ENCODE peak calls at places on chromosomes 5 and 9, in nine cellular contexts. A, I, Z, X, F, D, N, O and J are unnamed samples.

GRCh38 chr5:55037046-55037771 is 13.2 kb downstream of the GZMK start:
- DNase-seq in A (no peak), I (peak; percentile 2), Z (no peak), X (no peak), F (peak; percentile 19), D (no peak), N (peak; percentile 2), O (peak; percentile 67), J (peak; percentile 39)

GRCh38 chr5:133993152-133993548 is 11.6 kb downstream of the VDAC1 start:
- DNase-seq in A (no peak), I (no peak), Z (no peak), X (no peak), F (peak; percentile 77), D (peak; percentile 62), N (no peak), O (no peak), J (peak; percentile 65)

GRCh38 chr5:96648598-96648997 is 13.6 kb upstream of the CAST start:
- DNase-seq in A (no peak), I (no peak), Z (no peak), X (no peak), F (peak; percentile 40), D (no peak), N (no peak), O (no peak), J (no peak)

GRCh38 chr9:98810106-98810840 is 2.8 kb downstream of the GALNT12 start:
- DNase-seq in A (no peak), I (no peak), Z (no peak), X (no peak), F (peak; percentile 27), D (no peak), N (no peak), O (no peak), J (no peak)

GRCh38 chr9:9257999-9258398 is 1354.8 kb downstream of the PTPRD start:
- DNase-seq in A (no peak), I (no peak), Z (no peak), X (no peak), F (no peak), D (no peak), N (no peak), O (no peak), J (no peak)

GRCh38 chr9:93569775-93570174 is 6.6 kb upstream of the PHF2 start:
- DNase-seq in A (no peak), I (no peak), Z (no peak), X (no peak), F (no peak), D (no peak), N (no peak), O (no peak), J (no peak)

GRCh38 chr5:31048282-31048974 is 145.1 kb upstream of the CDH6 start:
- DNase-seq in A (no peak), I (no peak), Z (no peak), X (no peak), F (no peak), D (no peak), N (no peak), O (no peak), J (no peak)

GRCh38 chr5:141914154-141914743 is 9.4 kb upstream of the DELE1 start:
- DNase-seq in A (peak; percentile 21), I (no peak), Z (peak; percentile 46), X (no peak), F (peak; percentile 6), D (no peak), N (peak; percentile 56), O (no peak), J (peak; percentile 11)

GRCh38 chr9:95147452-95147851 is 170.1 kb downstream of the FANCC start:
- DNase-seq in A (no peak), I (no peak), Z (no peak), X (no peak), F (no peak), D (no peak), N (no peak), O (no peak), J (no peak)

GRCh38 chr5:38824821-38825220 is 21.0 kb upstream of the OSMR start:
- DNase-seq in A (no peak), I (no peak), Z (no peak), X (no peak), F (peak; percentile 40), D (no peak), N (no peak), O (no peak), J (no peak)

GRCh38 chr9:6417186-6417585 is 4.2 kb downstream of the UHRF2 start:
- DNase-seq in A (no peak), I (no peak), Z (no peak), X (no peak), F (peak; percentile 27), D (no peak), N (peak; percentile 32), O (peak; percentile 52), J (no peak)

GRCh38 chr5:112316731-112317130 is 102.3 kb downstream of the EPB41L4A start:
- DNase-seq in A (no peak), I (no peak), Z (no peak), X (no peak), F (no peak), D (no peak), N (no peak), O (no peak), J (no peak)

GRCh38 chr5:139700711-139701693 is 52.9 kb downstream of the CXXC5 start:
- DNase-seq in A (no peak), I (no peak), Z (no peak), X (no peak), F (no peak), D (peak; percentile 71), N (no peak), O (no peak), J (no peak)

GRCh38 chr5:90983748-90984147 is 399.4 kb downstream of the ARRDC3 start:
- DNase-seq in A (no peak), I (peak; percentile 76), Z (no peak), X (no peak), F (peak; percentile 19), D (no peak), N (no peak), O (no peak), J (peak; percentile 20)

GRCh38 chr9:136975624-136976023 is 1.7 kb upstream of the PTGDS start:
- DNase-seq in A (no peak), I (no peak), Z (no peak), X (no peak), F (no peak), D (no peak), N (no peak), O (peak; percentile 44), J (no peak)
- TF ChIP-seq CTCF in A (no peak), I (peak; percentile 8), Z (no peak), X (no peak), F (no peak), D (peak; percentile 28), N (peak; percentile 23), O (peak; percentile 21), J (peak; percentile 2)

DNA sequence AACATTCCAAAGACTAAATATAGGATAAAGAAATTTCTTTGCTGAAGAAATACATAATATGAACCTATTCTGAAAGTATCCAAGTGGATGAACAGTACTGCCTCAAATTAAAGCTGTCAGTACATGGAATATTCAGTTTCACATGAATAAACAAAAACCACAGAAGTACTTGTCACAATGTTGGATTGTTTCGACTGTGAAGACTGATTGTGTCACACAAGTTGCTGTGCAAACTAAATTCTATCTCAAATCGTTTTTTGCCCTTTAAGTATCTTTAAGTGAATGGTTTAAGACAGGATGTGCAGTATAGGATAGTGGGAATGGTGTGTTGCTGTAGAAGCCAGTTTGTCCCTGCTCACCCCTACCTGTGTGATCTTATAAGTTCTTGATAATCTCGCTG is 137.4 kb upstream of the OTULINL start:
- DNase-seq in A (no peak), I (no peak), Z (no peak), X (no peak), F (no peak), D (no peak), N (no peak), O (no peak), J (peak; percentile 44)
- H3K4me3 ChIP-seq in A (no peak overlapping the region), I (no peak overlapping the region), Z (no peak overlapping the region), X (no peak overlapping the region), F (no peak overlapping the region), D (no peak overlapping the region), N (no peak overlapping the region), O (no peak overlapping the region), J (no peak overlapping the region)

GRCh38 chr9:128828267-128828666 is 1.3 kb downstream of the SPOUT1 start:
- DNase-seq in A (no peak), I (no peak), Z (no peak), X (no peak), F (no peak), D (no peak), N (no peak), O (no peak), J (no peak)
- TF ChIP-seq CTCF in A (no peak), I (peak; percentile 12), Z (no peak), X (no peak), F (no peak), D (no peak), N (no peak), O (no peak), J (no peak)

GRCh38 chr9:37293664-37294524 is 128.6 kb upstream of the GRHPR start:
- DNase-seq in A (no peak), I (no peak), Z (no peak), X (no peak), F (peak; percentile 17), D (peak; percentile 96), N (peak; percentile 74), O (peak; percentile 80), J (peak; percentile 71)
- H3K4me3 ChIP-seq in A (no peak overlapping the region), I (no peak overlapping the region), Z (no peak overlapping the region), X (no peak overlapping the region), F (no peak overlapping the region), D (no peak overlapping the region), N (peak overlapping the region; percentile 4), O (no peak overlapping the region), J (no peak overlapping the region)

DNA sequence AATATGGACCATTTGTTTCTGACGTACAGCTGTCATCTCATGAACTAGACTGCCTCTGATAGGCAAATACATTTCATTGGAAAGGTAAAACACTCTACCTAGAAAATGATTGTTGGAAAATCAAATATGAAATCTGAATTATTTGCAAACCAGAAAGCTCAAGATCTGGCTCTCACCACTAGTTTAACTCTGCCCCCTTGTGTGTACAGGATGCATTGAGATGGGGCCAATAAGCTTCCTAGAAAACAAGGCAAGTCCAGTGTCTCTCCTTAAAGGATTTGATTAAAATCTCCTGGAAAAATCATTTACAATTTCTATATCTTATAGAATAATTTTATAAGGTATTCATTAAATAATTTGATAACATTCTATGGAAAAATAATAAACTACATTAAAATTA is 311.9 kb upstream of the ANKH start:
- DNase-seq in A (no peak), I (peak; percentile 4), Z (no peak), X (no peak), F (no peak), D (peak; percentile 1), N (no peak), O (no peak), J (peak; percentile 6)
- TF ChIP-seq CTCF in A (peak; percentile 5), I (peak; percentile 10), Z (no peak), X (peak; percentile 41), F (peak; percentile 18), D (peak; percentile 19), N (no peak), O (no peak), J (peak; percentile 32)